ENCODE peak calls at places on chromosome 3, in five cellular contexts. One of them, this sample, is unnamed.

GRCh38 chr3:8629151-8630021 is 15.2 kb downstream of the SSUH2 start:
- DNase-seq in ACHN: peak
- DNase-seq in cardiac muscle cell: no peak
- DNase-seq in SHP77 treated with DMSO at 0.1 percent for 48 hours: no peak
- DNase-seq in heart right ventricle: no peak
- DNase-seq in this sample: peak

GRCh38 chr3:43298292-43298691 is 12.0 kb downstream of the SNRK start:
- DNase-seq in ACHN: no peak
- DNase-seq in cardiac muscle cell: no peak
- DNase-seq in SHP77 treated with DMSO at 0.1 percent for 48 hours: no peak
- DNase-seq in heart right ventricle: no peak
- DNase-seq in this sample: no peak

GRCh38 chr3:55750525-55750924 is 263.4 kb upstream of the WNT5A start:
- DNase-seq in ACHN: peak
- DNase-seq in cardiac muscle cell: no peak
- DNase-seq in SHP77 treated with DMSO at 0.1 percent for 48 hours: no peak
- DNase-seq in heart right ventricle: no peak
- DNase-seq in this sample: no peak

GRCh38 chr3:56365905-56366640 is 102.2 kb downstream of the ERC2 start:
- DNase-seq in ACHN: no peak
- DNase-seq in cardiac muscle cell: no peak
- DNase-seq in SHP77 treated with DMSO at 0.1 percent for 48 hours: no peak
- DNase-seq in heart right ventricle: no peak
- DNase-seq in this sample: no peak

GRCh38 chr3:130548356-130548755 is 31.4 kb downstream of the COL6A6 start:
- DNase-seq in ACHN: no peak
- DNase-seq in cardiac muscle cell: no peak
- DNase-seq in SHP77 treated with DMSO at 0.1 percent for 48 hours: no peak
- DNase-seq in heart right ventricle: no peak
- DNase-seq in this sample: no peak

GRCh38 chr3:158452324-158452723 is 118.7 kb upstream of the MLF1 start:
- DNase-seq in ACHN: no peak
- DNase-seq in cardiac muscle cell: no peak
- DNase-seq in SHP77 treated with DMSO at 0.1 percent for 48 hours: no peak
- DNase-seq in heart right ventricle: no peak
- DNase-seq in this sample: no peak

GRCh38 chr3:127887321-127887720 is 27.7 kb upstream of the KBTBD12 start:
- DNase-seq in ACHN: peak
- DNase-seq in cardiac muscle cell: no peak
- DNase-seq in SHP77 treated with DMSO at 0.1 percent for 48 hours: no peak
- DNase-seq in heart right ventricle: no peak
- DNase-seq in this sample: no peak

GRCh38 chr3:194043516-194043915 is 92.4 kb upstream of the HES1 start:
- DNase-seq in ACHN: peak
- DNase-seq in cardiac muscle cell: no peak
- DNase-seq in SHP77 treated with DMSO at 0.1 percent for 48 hours: no peak
- DNase-seq in heart right ventricle: no peak
- DNase-seq in this sample: no peak

GRCh38 chr3:129441782-129442181 is 1.8 kb downstream of the IFT122 start:
- DNase-seq in ACHN: peak
- DNase-seq in cardiac muscle cell: peak
- DNase-seq in SHP77 treated with DMSO at 0.1 percent for 48 hours: no peak
- DNase-seq in heart right ventricle: peak
- DNase-seq in this sample: no peak

GRCh38 chr3:179321585-179322322 is 1.1 kb upstream of the ZNF639 start:
- DNase-seq in ACHN: peak
- DNase-seq in cardiac muscle cell: peak
- DNase-seq in SHP77 treated with DMSO at 0.1 percent for 48 hours: peak
- DNase-seq in heart right ventricle: peak
- DNase-seq in this sample: peak

GRCh38 chr3:27319304-27319703 is 49.9 kb downstream of the NEK10 start:
- DNase-seq in ACHN: no peak
- DNase-seq in cardiac muscle cell: no peak
- DNase-seq in SHP77 treated with DMSO at 0.1 percent for 48 hours: no peak
- DNase-seq in heart right ventricle: no peak
- DNase-seq in this sample: no peak

GRCh38 chr3:135779024-135779423 is 186.5 kb upstream of the PPP2R3A start:
- DNase-seq in ACHN: no peak
- DNase-seq in cardiac muscle cell: no peak
- DNase-seq in SHP77 treated with DMSO at 0.1 percent for 48 hours: no peak
- DNase-seq in heart right ventricle: no peak
- DNase-seq in this sample: no peak

GRCh38 chr3:64023187-64023860 is at the start of gene PSMD6:
- DNase-seq in ACHN: peak
- DNase-seq in cardiac muscle cell: peak
- DNase-seq in SHP77 treated with DMSO at 0.1 percent for 48 hours: peak
- DNase-seq in heart right ventricle: peak
- DNase-seq in this sample: peak

GRCh38 chr3:17979248-17979647 is 236.8 kb upstream of the TBC1D5 start:
- DNase-seq in ACHN: no peak
- DNase-seq in cardiac muscle cell: peak
- DNase-seq in SHP77 treated with DMSO at 0.1 percent for 48 hours: no peak
- DNase-seq in heart right ventricle: no peak
- DNase-seq in this sample: no peak

GRCh38 chr3:61574854-61575253 is 13.5 kb downstream of the PTPRG start:
- DNase-seq in ACHN: no peak
- DNase-seq in cardiac muscle cell: no peak
- DNase-seq in SHP77 treated with DMSO at 0.1 percent for 48 hours: no peak
- DNase-seq in heart right ventricle: no peak
- DNase-seq in this sample: no peak

GRCh38 chr3:95705786-95706418 is 1108.5 kb upstream of the EPHA6 start:
- DNase-seq in ACHN: peak
- DNase-seq in cardiac muscle cell: no peak
- DNase-seq in SHP77 treated with DMSO at 0.1 percent for 48 hours: no peak
- DNase-seq in heart right ventricle: no peak
- DNase-seq in this sample: no peak

GRCh38 chr3:160331127-160331937 is 67.7 kb downstream of the IFT80 start:
- DNase-seq in ACHN: peak
- DNase-seq in cardiac muscle cell: no peak
- DNase-seq in SHP77 treated with DMSO at 0.1 percent for 48 hours: no peak
- DNase-seq in heart right ventricle: no peak
- DNase-seq in this sample: no peak

This sample was measured in HuH-7.5.